ENCODE peak calls at places on chromosomes 4 and X, in five cellular contexts. M is BJ, N is cardiac fibroblast, A is GM06990, V is tibial artery. H is an unnamed sample.

GRCh38 chrX:155279873-155280272 is 15.6 kb upstream of the RAB39B start:
- DNase-seq in V (no peak), N (no peak), A (no peak), M (no peak), H (no peak)

GRCh38 chrX:133265331-133265730 is 47.2 kb upstream of the TFDP3 start:
- DNase-seq in V (no peak), A (no peak), N (no peak), M (no peak), H (no peak)

GRCh38 chr4:149293233-149293632 is 522.4 kb downstream of the IQCM start:
- DNase-seq in M (no peak), A (no peak), V (no peak), N (no peak), H (no peak)

GRCh38 chr4:99617374-99617773 is 40.3 kb downstream of the C4orf54 start:
- DNase-seq in A (no peak), V (no peak), M (no peak), N (no peak), H (no peak)

GRCh38 chr4:23717528-23718248 is 172.2 kb downstream of the PPARGC1A start:
- DNase-seq in A (no peak), N (peak), M (no peak), V (no peak), H (no peak)

GRCh38 chr4:183675625-183676024 is 16.5 kb downstream of the TRAPPC11 start:
- DNase-seq in N (no peak), V (no peak), A (no peak), M (peak), H (no peak)

GRCh38 chrX:120753413-120754251 is 122.0 kb downstream of the CT47B1 start:
- DNase-seq in V (no peak), A (peak), N (no peak), M (no peak), H (no peak)

GRCh38 chr4:84496356-84497219 is 2.5 kb downstream of the NKX6-1 start:
- DNase-seq in A (no peak), V (no peak), N (no peak), M (no peak), H (no peak)

GRCh38 chrX:129115104-129115503 is 408.2 kb downstream of the SMARCA1 start:
- DNase-seq in M (no peak), V (no peak), A (no peak), N (peak), H (no peak)

GRCh38 chr4:96983830-96984229 is 1143.9 kb downstream of the PDHA2 start:
- DNase-seq in A (no peak), N (no peak), V (no peak), M (no peak), H (peak)

GRCh38 chr4:3291969-3292570 is 751 bp upstream of the RGS12 start:
- DNase-seq in A (no peak), M (no peak), N (peak), V (peak), H (no peak)

GRCh38 chr4:6470502-6471302 is 1.7 kb downstream of the PPP2R2C start:
- DNase-seq in N (peak), A (no peak), M (no peak), V (peak), H (no peak)

GRCh38 chr4:119068529-119068962 is 67.1 kb upstream of the MYOZ2 start:
- DNase-seq in A (no peak), M (peak), N (peak), V (no peak), H (no peak)

GRCh38 chr4:168486961-168487820 is 6.9 kb upstream of the DDX60L start:
- DNase-seq in N (peak), A (no peak), V (no peak), M (peak), H (peak)

GRCh38 chrX:39814391-39814790 is 283.4 kb downstream of the BCOR start:
- DNase-seq in N (peak), A (no peak), M (no peak), V (no peak), H (no peak)

GRCh38 chr4:176052744-176053143 is 12.9 kb upstream of the WDR17 start:
- DNase-seq in N (no peak), V (no peak), M (no peak), A (peak), H (no peak)

GRCh38 chrX:10051866-10052265 is 84.7 kb downstream of the CLDN34 start:
- DNase-seq in M (no peak), V (no peak), N (no peak), A (no peak), H (no peak)

GRCh38 chr4:40204507-40205258 is 7.9 kb downstream of the RHOH start:
- DNase-seq in A (no peak), M (no peak), V (no peak), N (no peak), H (no peak)

GRCh38 chr4:180527993-180528392 is 1715.2 kb upstream of the TENM3 start:
- DNase-seq in V (no peak), N (no peak), A (no peak), M (no peak), H (no peak)

GRCh38 chr4:152937535-152938236 is 1.6 kb downstream of the FHDC1 start:
- DNase-seq in A (peak), N (peak), V (no peak), M (no peak), H (no peak)

GRCh38 chr4:89270792-89271191 is 36.8 kb downstream of the GPRIN3 start:
- DNase-seq in A (no peak), N (no peak), M (no peak), V (no peak), H (no peak)

GRCh38 chr4:4396628-4397440 is 9.9 kb downstream of the NSG1 start:
- DNase-seq in A (no peak), M (no peak), N (no peak), V (no peak), H (no peak)

GRCh38 chr4:13617801-13618200 is 9.7 kb downstream of the BOD1L1 start:
- DNase-seq in M (no peak), V (no peak), A (no peak), N (no peak), H (no peak)

GRCh38 chrX:8738588-8739189 is 6.8 kb upstream of the ANOS1 start:
- DNase-seq in M (no peak), N (peak), V (no peak), A (no peak), H (no peak)

GRCh38 chrX:123859828-123860505 is at the start of gene XIAP:
- DNase-seq in N (peak), M (peak), V (peak), A (peak), H (no peak)

GRCh38 chr4:29051381-29051965 is 1668.7 kb upstream of the PCDH7 start:
- DNase-seq in V (no peak), A (no peak), M (no peak), N (peak), H (no peak)

GRCh38 chr4:126611900-126612299 is 1020.9 kb upstream of the INTU start:
- DNase-seq in A (no peak), M (no peak), V (no peak), N (peak), H (no peak)

GRCh38 chr4:36244257-36245084 is at the start of gene ARAP2:
- DNase-seq in V (peak), A (peak), M (no peak), N (peak), H (no peak)

GRCh38 chr4:69098470-69098869 is 2.2 kb downstream of the UGT2B7 start:
- DNase-seq in A (no peak), N (no peak), M (no peak), V (no peak), H (no peak)

GRCh38 chrX:65750674-65751469 is 83.4 kb downstream of the MSN start:
- DNase-seq in N (no peak), V (no peak), A (no peak), M (no peak), H (no peak)

GRCh38 chrX:98371994-98372393 is 1488.3 kb downstream of the RPA4 start:
- DNase-seq in M (no peak), A (no peak), V (no peak), N (no peak), H (no peak)

GRCh38 chr4:164572877-164573279 is 181.1 kb upstream of the SMIM31 start:
- DNase-seq in A (no peak), V (no peak), N (peak), M (no peak), H (peak)

GRCh38 chrX:124435616-124436015 is 89.3 kb downstream of the SH2D1A start:
- DNase-seq in N (no peak), A (no peak), M (no peak), V (no peak), H (no peak)

GRCh38 chrX:145825896-145826295 is 8.3 kb downstream of the SLITRK2 start:
- DNase-seq in A (no peak), N (peak), V (no peak), M (no peak), H (no peak)

GRCh38 chrX:134460861-134461218 is 875 bp downstream of the HPRT1 start:
- DNase-seq in N (peak), M (no peak), A (no peak), V (no peak), H (no peak)

GRCh38 chrX:68415289-68415688 is 18.0 kb downstream of the OPHN1 start:
- DNase-seq in A (no peak), N (peak), M (no peak), V (no peak), H (no peak)

GRCh38 chr4:26613735-26614134 is 29.9 kb downstream of the TBC1D19 start:
- DNase-seq in M (no peak), A (no peak), V (no peak), N (no peak), H (no peak)

GRCh38 chrX:150225266-150225665 is 137.9 kb upstream of the MAMLD1 start:
- DNase-seq in V (no peak), N (no peak), A (no peak), M (no peak), H (no peak)
- H3K4me3 ChIP-seq in V (no peak), N (no peak), A (no peak), M (no peak), H (no peak)

GRCh38 chr4:18318682-18319410 is 297.3 kb upstream of the LCORL start:
- DNase-seq in N (peak), M (no peak), V (no peak), A (no peak), H (no peak)
- H3K4me3 ChIP-seq in N (no peak), M (no peak), V (no peak), A (no peak), H (no peak)

GRCh38 chrX:69504626-69505612 is 793 bp downstream of the NALF2 start:
- DNase-seq in A (no peak), V (no peak), N (no peak), M (no peak), H (no peak)
- H3K4me3 ChIP-seq in A (no peak), V (peak), N (peak), M (no peak), H (peak)

DNA sequence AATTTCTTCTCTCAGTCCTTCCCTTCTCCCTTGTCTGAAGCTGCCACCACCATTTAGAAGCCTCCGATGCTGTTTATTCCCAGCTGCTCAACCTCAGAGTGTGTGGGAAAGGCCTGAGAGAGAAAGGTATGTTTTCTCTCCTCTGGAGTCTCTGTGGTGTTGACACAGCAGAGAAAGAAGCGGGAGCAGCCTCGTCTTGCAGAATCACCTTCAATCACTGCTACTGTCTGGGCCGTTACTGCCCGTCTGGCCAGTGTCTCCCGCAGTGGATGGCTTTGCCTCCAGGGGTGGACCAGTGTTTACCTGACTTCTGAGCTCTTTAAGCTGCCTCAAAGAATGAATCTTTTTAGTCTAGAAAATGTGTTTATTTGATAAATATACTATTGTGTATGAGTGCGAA is 148.9 kb upstream of the FAM47C start:
- DNase-seq in M (no peak), N (no peak), V (no peak), A (no peak), H (no peak)
- H3K4me3 ChIP-seq in M (no peak), N (no peak), V (no peak), A (no peak), H (no peak)

GRCh38 chr4:113636438-113636818 is 125.1 kb downstream of the CAMK2D start:
- DNase-seq in M (no peak), V (no peak), A (peak), N (no peak), H (no peak)
- H3K4me3 ChIP-seq in M (no peak), V (no peak), A (no peak), N (no peak), H (no peak)

DNA sequence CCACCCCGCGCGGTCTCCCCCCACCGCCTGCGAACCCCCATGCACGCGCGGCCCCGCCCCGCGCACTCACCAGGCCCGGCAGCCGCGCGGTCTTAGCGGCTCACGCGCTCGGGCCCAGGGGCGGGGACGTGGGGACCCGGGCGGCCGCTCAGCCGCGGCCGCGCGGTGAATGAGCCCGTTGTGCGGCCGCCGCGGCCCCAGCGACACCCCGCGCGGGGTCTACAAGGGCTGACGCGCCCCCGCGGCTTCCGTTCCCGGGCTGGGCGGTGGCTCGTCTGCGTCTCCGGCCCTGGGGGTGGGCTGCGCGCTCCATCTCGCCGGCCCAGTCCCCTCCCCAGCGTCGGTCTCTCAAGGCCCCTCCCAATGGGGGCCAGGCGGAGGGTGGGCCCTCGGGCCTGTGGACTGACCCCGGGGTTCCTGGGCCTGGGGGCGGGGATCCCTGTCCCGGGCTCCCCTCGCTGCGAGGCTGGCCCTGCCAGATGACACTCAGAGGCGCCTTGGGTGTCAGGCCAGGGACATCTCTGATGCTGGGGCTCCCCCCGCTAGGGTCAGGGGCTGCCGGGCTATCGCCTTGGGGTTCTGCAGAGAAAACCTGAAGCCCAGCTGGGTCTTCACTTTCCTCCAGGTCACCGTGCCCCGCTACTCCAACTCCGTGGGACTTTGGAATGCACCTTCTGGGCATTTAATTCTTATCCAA is 4.3 kb upstream of the SLC26A1 start:
- DNase-seq in A (no peak), M (no peak), V (no peak), N (no peak), H (no peak)
- H3K4me3 ChIP-seq in A (no peak), M (peak), V (peak), N (peak), H (peak)

GRCh38 chr4:970854-971520 is 2.4 kb downstream of the DGKQ start:
- DNase-seq in M (no peak), N (no peak), A (no peak), V (no peak), H (no peak)
- H3K4me3 ChIP-seq in M (no peak), N (no peak), A (no peak), V (no peak), H (no peak)

DNA sequence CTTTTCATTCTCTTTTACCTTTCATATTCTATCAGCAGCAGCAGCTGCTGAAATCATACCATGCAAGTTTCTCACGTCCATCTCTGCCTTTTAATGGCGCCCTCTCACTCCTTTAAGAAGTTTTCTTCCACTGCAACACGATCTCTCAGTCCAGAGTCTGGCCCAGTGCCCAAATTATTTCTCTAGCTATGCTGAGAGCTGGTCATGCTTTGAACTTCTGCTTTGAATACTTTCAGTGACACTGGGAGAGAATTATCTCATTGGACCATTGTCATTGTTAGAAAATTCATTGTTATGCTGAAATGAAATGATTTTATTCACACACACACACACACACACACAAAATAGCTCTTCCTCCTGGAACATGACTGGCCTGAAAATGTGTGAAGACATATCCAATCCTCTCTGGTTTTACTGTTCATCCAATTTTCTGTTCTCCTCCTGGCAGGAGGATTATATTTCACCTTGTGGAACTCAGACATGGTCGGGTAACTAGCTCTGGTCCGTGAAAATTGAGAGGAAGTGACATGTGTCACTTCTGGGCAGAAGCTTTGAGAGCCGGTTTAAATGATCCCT is 1.3 kb upstream of the PDHA1 start:
- DNase-seq in A (no peak), V (no peak), M (no peak), N (peak), H (no peak)
- H3K4me3 ChIP-seq in A (no peak), V (no peak), M (no peak), N (no peak), H (no peak)